ENCODE peak calls at places on chromosomes 13 and 19, in five cellular contexts. Z is stomach, N is neuronal stem cell, U is transverse colon, G is cardiac muscle cell. I is an unnamed sample.

GRCh38 chr13:48531416-48532145 is 1.3 kb downstream of the RCBTB2 start:
- DNase-seq in U (no peak), G (no peak), Z (no peak), N (no peak), I (no peak)

GRCh38 chr13:43374621-43375020 is 351.2 kb downstream of the DNAJC15 start:
- DNase-seq in Z (no peak), U (no peak), G (peak; percentile 80), N (no peak), I (no peak)

GRCh38 chr13:40398060-40398459 is 268.4 kb downstream of the FOXO1 start:
- DNase-seq in Z (no peak), U (no peak), G (no peak), N (no peak), I (no peak)

GRCh38 chr13:97322740-97323342 is 100.7 kb downstream of the MBNL2 start:
- DNase-seq in Z (no peak), U (no peak), N (no peak), G (peak; percentile 52), I (no peak)

GRCh38 chr19:53076984-53077383 is 26.2 kb downstream of the ZNF160 start:
- DNase-seq in U (peak; percentile 18), N (peak; percentile 47), Z (no peak), G (peak; percentile 82), I (no peak)

GRCh38 chr19:3868770-3869456 is at the start of gene ZFR2:
- DNase-seq in G (no peak), Z (no peak), N (no peak), U (no peak), I (no peak)

GRCh38 chr19:6464070-6464873 is at the start of gene CRB3:
- DNase-seq in N (no peak), Z (peak; percentile 96), U (peak; percentile 97), G (no peak), I (no peak)

GRCh38 chr19:1970003-1970805 is 29.2 kb downstream of the CSNK1G2 start:
- DNase-seq in U (no peak), G (no peak), Z (no peak), N (no peak), I (no peak)

GRCh38 chr19:3356805-3357204 is 9.6 kb upstream of the NFIC start:
- DNase-seq in Z (no peak), U (no peak), N (no peak), G (no peak), I (no peak)

GRCh38 chr19:532578-533484 is 1.3 kb downstream of the CDC34 start:
- DNase-seq in U (peak; percentile 68), G (peak; percentile 68), N (no peak), Z (peak; percentile 85), I (no peak)

GRCh38 chr19:50720181-50720920 is 749 bp upstream of the SHANK1 start:
- DNase-seq in Z (no peak), N (no peak), U (no peak), G (no peak), I (no peak)

GRCh38 chr13:45316210-45316799 is 24.7 kb downstream of the TPT1 start:
- DNase-seq in U (no peak), Z (no peak), G (no peak), N (no peak), I (no peak)

GRCh38 chr13:99614465-99614885 is 113.2 kb downstream of the TM9SF2 start:
- DNase-seq in Z (peak; percentile 39), G (peak; percentile 38), N (no peak), U (peak; percentile 25), I (no peak)

GRCh38 chr13:101552797-101553196 is 100.3 kb downstream of the ITGBL1 start:
- DNase-seq in N (no peak), Z (no peak), G (peak; percentile 27), U (no peak), I (no peak)

GRCh38 chr19:40662925-40663711 is 27.3 kb downstream of the NUMBL start:
- DNase-seq in U (peak; percentile 94), Z (peak; percentile 94), N (peak; percentile 89), G (peak; percentile 95), I (peak; percentile 95)

GRCh38 chr13:111328803-111329410 is 8.5 kb downstream of the TEX29 start:
- DNase-seq in U (no peak), G (no peak), N (no peak), Z (no peak), I (peak; percentile 50)

GRCh38 chr19:49290517-49290916 is 34.5 kb downstream of the SLC6A16 start:
- DNase-seq in N (no peak), Z (no peak), G (no peak), U (no peak), I (no peak)

GRCh38 chr19:31554360-31554759 is 205.1 kb upstream of the TSHZ3 start:
- DNase-seq in N (no peak), U (no peak), Z (no peak), G (no peak), I (no peak)

GRCh38 chr13:31725841-31726240 is 13.5 kb upstream of the RXFP2 start:
- DNase-seq in Z (no peak), N (no peak), U (no peak), G (no peak), I (no peak)

GRCh38 chr13:32426191-32426980 is 1.5 kb downstream of the N4BP2L1 start:
- DNase-seq in G (no peak), N (no peak), Z (no peak), U (peak; percentile 25), I (no peak)

GRCh38 chr13:27022571-27023311 is 148.9 kb downstream of the USP12 start:
- DNase-seq in G (peak; percentile 49), U (no peak), Z (peak; percentile 49), N (no peak), I (no peak)

GRCh38 chr13:57627663-57628062 is 3.9 kb upstream of the PCDH17 start:
- DNase-seq in U (no peak), Z (no peak), N (no peak), G (peak; percentile 49), I (no peak)

GRCh38 chr13:34467450-34468083 is 474.5 kb upstream of the NBEA start:
- DNase-seq in Z (no peak), G (no peak), U (no peak), N (no peak), I (no peak)

GRCh38 chr19:46898731-46899130 is 37.9 kb downstream of the ARHGAP35 start:
- DNase-seq in U (no peak), N (no peak), G (peak; percentile 80), Z (no peak), I (no peak)

GRCh38 chr13:39415403-39415802 is 187.6 kb downstream of the LHFPL6 start:
- DNase-seq in U (no peak), N (no peak), Z (no peak), G (peak; percentile 77), I (no peak)

GRCh38 chr19:46907880-46908279 is 47.1 kb downstream of the ARHGAP35 start:
- DNase-seq in N (no peak), Z (no peak), U (no peak), G (no peak), I (no peak)

GRCh38 chr13:47518530-47518929 is 482.5 kb downstream of the SUCLA2 start:
- DNase-seq in Z (no peak), G (no peak), U (no peak), N (no peak), I (no peak)

GRCh38 chr19:40465025-40465780 is at the start of gene BLVRB:
- DNase-seq in U (peak; percentile 63), Z (no peak), G (peak; percentile 90), N (no peak), I (no peak)

GRCh38 chr19:48637948-48638830 is 1.0 kb upstream of the DBP start:
- DNase-seq in Z (peak; percentile 83), G (peak; percentile 99), N (peak; percentile 90), U (peak; percentile 88), I (peak; percentile 53)

GRCh38 chr13:60090579-60090978 is 73.1 kb downstream of the DIAPH3 start:
- DNase-seq in U (no peak), Z (no peak), G (peak; percentile 42), N (no peak), I (no peak)

GRCh38 chr13:113299951-113300350 is 2.9 kb downstream of the LAMP1 start:
- DNase-seq in U (no peak), N (no peak), Z (no peak), G (no peak), I (no peak)

GRCh38 chr13:113297370-113297871 is 382 bp downstream of the LAMP1 start:
- DNase-seq in U (peak; percentile 26), N (no peak), Z (no peak), G (no peak), I (peak; percentile 66)

GRCh38 chr13:113302940-113303339 is 5.9 kb downstream of the LAMP1 start:
- DNase-seq in N (no peak), Z (no peak), U (no peak), G (no peak), I (no peak)

GRCh38 chr13:113296842-113297369 is at the start of gene LAMP1:
- DNase-seq in U (peak; percentile 98), N (peak; percentile 99), Z (peak; percentile 99), G (peak; percentile 99), I (peak; percentile 91)

GRCh38 chr13:113298001-113298945 is 1.2 kb downstream of the LAMP1 start:
- DNase-seq in Z (no peak), N (no peak), U (no peak), G (peak; percentile 17), I (no peak)
- H3K27ac ChIP-seq in Z (peak overlapping the region; percentile 85), N (no peak overlapping the region), U (peak overlapping the region; percentile 83), G (peak overlapping the region; percentile 83), I (peak overlapping the region; percentile 67)

GRCh38 chr13:41544824-41545707 is 87.7 kb downstream of the RGCC start:
- DNase-seq in Z (no peak), G (no peak), N (no peak), U (no peak), I (no peak)

GRCh38 chr13:41548031-41548430 is 90.7 kb downstream of the RGCC start:
- DNase-seq in Z (no peak), U (no peak), G (no peak), N (no peak), I (no peak)

GRCh38 chr13:41547253-41548000 is 90.1 kb downstream of the RGCC start:
- DNase-seq in G (peak; percentile 21), Z (no peak), U (no peak), N (no peak), I (no peak)

GRCh38 chr13:41548870-41549269 is 91.5 kb downstream of the RGCC start:
- DNase-seq in N (no peak), Z (no peak), U (no peak), G (no peak), I (no peak)

GRCh38 chr13:41546372-41547252 is 89.3 kb downstream of the RGCC start:
- DNase-seq in Z (no peak), N (no peak), U (no peak), G (peak; percentile 36), I (no peak)
- H3K27ac ChIP-seq in Z (no peak overlapping the region), N (no peak overlapping the region), U (peak overlapping the region; percentile 26), G (no peak overlapping the region), I (peak overlapping the region; percentile 32)

GRCh38 chr13:22665531-22665930 is 515.2 kb upstream of the SGCG start:
- DNase-seq in U (no peak), G (no peak), N (no peak), Z (no peak), I (no peak)
- H3K27ac ChIP-seq in U (no peak overlapping the region), G (no peak overlapping the region), N (no peak overlapping the region), Z (no peak overlapping the region), I (no peak overlapping the region)

GRCh38 chr19:54460230-54461005 is 3.2 kb downstream of the LENG9 start:
- DNase-seq in U (no peak), N (no peak), G (no peak), Z (no peak), I (no peak)

GRCh38 chr19:54462713-54463530 is 656 bp downstream of the LENG9 start:
- DNase-seq in G (peak; percentile 81), N (peak; percentile 59), U (peak; percentile 80), Z (peak; percentile 81), I (no peak)

GRCh38 chr19:54459282-54460229 is 4.0 kb downstream of the LENG9 start:
- DNase-seq in U (no peak), Z (no peak), G (no peak), N (no peak), I (peak; percentile 59)

GRCh38 chr19:54462072-54462712 is 1.4 kb downstream of the LENG9 start:
- DNase-seq in U (peak; percentile 37), Z (peak; percentile 50), G (no peak), N (no peak), I (no peak)

GRCh38 chr19:54461201-54462071 is 2.1 kb downstream of the LENG9 start:
- DNase-seq in N (no peak), Z (no peak), G (peak; percentile 46), U (no peak), I (no peak)
- H3K27ac ChIP-seq in N (no peak overlapping the region), Z (peak overlapping the region; percentile 99), G (no peak overlapping the region), U (peak overlapping the region; percentile 99), I (peak overlapping the region; percentile 97)

I was measured in ascending aorta.